ENCODE peak calls at places on chromosomes 13 and 19, in ten cellular contexts. T, J, O, B, R, I, M, Q, K and L are unnamed samples.

GRCh38 chr19:49129238-49129583 is 9.9 kb downstream of the PPFIA3 start:
- DNase-seq in T (no peak), J (no peak), O (no peak), B (no peak), R (no peak), I (no peak), M (no peak), Q (no peak), K (no peak), L (no peak)

GRCh38 chr13:93534181-93534700 is 307.6 kb downstream of the GPC6 start:
- DNase-seq in T (no peak), J (no peak), O (no peak), B (no peak), R (no peak), I (peak; percentile 10), M (no peak), Q (no peak), K (no peak), L (no peak)

GRCh38 chr19:23547816-23548430 is 139.1 kb downstream of the ZNF675 start:
- DNase-seq in T (no peak), J (no peak), O (no peak), B (no peak), R (no peak), I (no peak), M (no peak), Q (no peak), K (no peak), L (no peak)

GRCh38 chr13:43145556-43145955 is 122.2 kb downstream of the DNAJC15 start:
- DNase-seq in T (no peak), J (no peak), O (no peak), B (no peak), R (no peak), I (no peak), M (no peak), Q (no peak), K (no peak), L (no peak)

GRCh38 chr19:611506-611869 is 21.8 kb downstream of the HCN2 start:
- DNase-seq in T (no peak), J (peak; percentile 76), O (no peak), B (no peak), R (peak; percentile 71), I (peak; percentile 69), M (no peak), Q (no peak), K (no peak), L (no peak)

GRCh38 chr13:98202026-98202425 is 25.0 kb upstream of the RNF113B start:
- DNase-seq in T (no peak), J (no peak), O (no peak), B (no peak), R (no peak), I (no peak), M (no peak), Q (no peak), K (no peak), L (peak; percentile 43)

GRCh38 chr19:33376931-33377557 is 3.5 kb downstream of the CEBPG start:
- DNase-seq in T (no peak), J (no peak), O (no peak), B (no peak), R (no peak), I (no peak), M (no peak), Q (no peak), K (no peak), L (peak; percentile 41)

GRCh38 chr13:72839831-72840426 is 58.0 kb downstream of the PIBF1 start:
- DNase-seq in T (peak; percentile 10), J (no peak), O (no peak), B (peak; percentile 23), R (peak; percentile 39), I (peak; percentile 18), M (peak; percentile 17), Q (peak; percentile 43), K (no peak), L (peak; percentile 72)

GRCh38 chr13:97911311-97912138 is 42.0 kb upstream of the IPO5 start:
- DNase-seq in T (no peak), J (no peak), O (no peak), B (no peak), R (no peak), I (peak; percentile 43), M (no peak), Q (peak; percentile 21), K (no peak), L (no peak)

GRCh38 chr13:21637296-21637695 is 33.3 kb upstream of the MICU2 start:
- DNase-seq in T (no peak), J (peak; percentile 69), O (no peak), B (no peak), R (no peak), I (no peak), M (no peak), Q (peak; percentile 68), K (no peak), L (peak; percentile 82)

GRCh38 chr13:106753241-106753640 is 185.3 kb upstream of the ARGLU1 start:
- DNase-seq in T (no peak), J (no peak), O (no peak), B (no peak), R (no peak), I (no peak), M (no peak), Q (peak; percentile 33), K (no peak), L (no peak)

GRCh38 chr13:111314852-111315251 is 5.6 kb upstream of the TEX29 start:
- DNase-seq in T (no peak), J (no peak), O (no peak), B (no peak), R (no peak), I (peak; percentile 68), M (no peak), Q (no peak), K (no peak), L (no peak)

GRCh38 chr13:91154553-91154952 is 192.9 kb upstream of the MIR17HG start:
- DNase-seq in T (no peak), J (no peak), O (no peak), B (no peak), R (no peak), I (no peak), M (no peak), Q (no peak), K (no peak), L (no peak)

GRCh38 chr13:65336106-65336603 is 1894.0 kb downstream of the PCDH9 start:
- DNase-seq in T (no peak), J (no peak), O (no peak), B (no peak), R (no peak), I (no peak), M (no peak), Q (no peak), K (no peak), L (no peak)

GRCh38 chr19:35105047-35105410 is 10.6 kb upstream of the FXYD3 start:
- DNase-seq in T (no peak), J (no peak), O (no peak), B (no peak), R (no peak), I (no peak), M (no peak), Q (no peak), K (no peak), L (no peak)

GRCh38 chr19:18415177-18415867 is 3.9 kb upstream of the SSBP4 start:
- DNase-seq in T (no peak), J (no peak), O (peak; percentile 47), B (no peak), R (no peak), I (peak; percentile 87), M (peak; percentile 81), Q (peak; percentile 98), K (peak; percentile 89), L (no peak)

GRCh38 chr19:917323-918151 is at the start of gene KISS1R:
- DNase-seq in T (peak; percentile 29), J (no peak), O (no peak), B (peak; percentile 42), R (no peak), I (no peak), M (no peak), Q (peak; percentile 82), K (no peak), L (peak; percentile 44)

GRCh38 chr13:71806885-71807284 is 60.1 kb downstream of the DACH1 start:
- DNase-seq in T (no peak), J (no peak), O (no peak), B (no peak), R (no peak), I (no peak), M (no peak), Q (no peak), K (no peak), L (no peak)

GRCh38 chr19:17292301-17293074 is 10.7 kb downstream of the ABHD8 start:
- DNase-seq in T (peak; percentile 70), J (peak; percentile 56), O (peak; percentile 28), B (peak; percentile 74), R (peak; percentile 53), I (peak; percentile 90), M (peak; percentile 66), Q (peak; percentile 87), K (no peak), L (peak; percentile 76)

GRCh38 chr19:53907690-53908089 is 1.4 kb upstream of the CACNG7 start:
- DNase-seq in T (no peak), J (no peak), O (peak; percentile 29), B (no peak), R (no peak), I (no peak), M (no peak), Q (no peak), K (no peak), L (no peak)

GRCh38 chr13:77853701-77854100 is 64.9 kb downstream of the EDNRB start:
- DNase-seq in T (no peak), J (no peak), O (no peak), B (no peak), R (no peak), I (no peak), M (no peak), Q (no peak), K (no peak), L (no peak)

GRCh38 chr19:17402982-17403855 is 2.2 kb downstream of the BST2 start:
- DNase-seq in T (peak; percentile 42), J (no peak), O (no peak), B (peak; percentile 47), R (no peak), I (no peak), M (no peak), Q (no peak), K (no peak), L (no peak)

GRCh38 chr19:9498183-9498902 is at the start of gene ZNF560:
- DNase-seq in T (no peak), J (no peak), O (no peak), B (no peak), R (no peak), I (peak; percentile 37), M (no peak), Q (no peak), K (no peak), L (no peak)

GRCh38 chr13:71067164-71067815 is 799.7 kb downstream of the DACH1 start:
- DNase-seq in T (no peak), J (no peak), O (no peak), B (no peak), R (no peak), I (no peak), M (no peak), Q (no peak), K (no peak), L (no peak)

GRCh38 chr19:18637644-18638630 is 1.1 kb downstream of the KLHL26 start:
- DNase-seq in T (no peak), J (no peak), O (no peak), B (no peak), R (no peak), I (no peak), M (no peak), Q (peak; percentile 28), K (peak; percentile 71), L (peak; percentile 73)

GRCh38 chr19:35462476-35462953 is 14.5 kb downstream of the FFAR2 start:
- DNase-seq in T (peak; percentile 42), J (no peak), O (no peak), B (peak; percentile 29), R (no peak), I (no peak), M (no peak), Q (peak; percentile 90), K (no peak), L (no peak)

GRCh38 chr19:16363133-16363851 is 38.7 kb downstream of the KLF2 start:
- DNase-seq in T (no peak), J (no peak), O (no peak), B (no peak), R (no peak), I (no peak), M (no peak), Q (no peak), K (no peak), L (peak; percentile 88)

GRCh38 chr13:112942689-112943308 is 26.2 kb upstream of the MCF2L start:
- DNase-seq in T (peak; percentile 87), J (peak; percentile 85), O (peak; percentile 88), B (peak; percentile 95), R (peak; percentile 85), I (peak; percentile 86), M (peak; percentile 97), Q (peak; percentile 95), K (peak; percentile 90), L (peak; percentile 99)